ENCODE peak calls at places on chromosomes 12 and 14, in seven cellular contexts. G is osteoblast; E is neural progenitor cell; W is tibial artery; A is CD8-positive, alpha-beta T cell; Z is MM.1S; J is RWPE2. L is an unnamed sample.
A peak's percentile ranks its signal among the peaks of the same experiment; 100 is the strongest.

GRCh38 chr14:36019126-36019525 is 157.4 kb downstream of the PTCSC3 start:
- DNase-seq in G (no peak), E (no peak), W (no peak), A (no peak), Z (no peak), J (no peak), L (no peak)

GRCh38 chr12:76591461-76591860 is 31.9 kb upstream of the OSBPL8 start:
- DNase-seq in G (no peak), E (no peak), W (no peak), A (no peak), Z (no peak), J (no peak), L (no peak)

GRCh38 chr12:59649203-59649602 is 53.4 kb downstream of the SLC16A7 start:
- DNase-seq in G (no peak), E (no peak), W (no peak), A (no peak), Z (no peak), J (no peak), L (no peak)

GRCh38 chr12:131408036-131408365 is 302.9 kb upstream of the SFSWAP start:
- DNase-seq in G (no peak), E (no peak), W (no peak), A (no peak), Z (no peak), J (no peak), L (no peak)

GRCh38 chr14:58216544-58216943 is 16.6 kb downstream of the ACTR10 start:
- DNase-seq in G (no peak), E (no peak), W (no peak), A (no peak), Z (no peak), J (no peak), L (no peak)

GRCh38 chr14:103716091-103716801 is 636 bp downstream of the ZFYVE21 start:
- DNase-seq in G (peak; percentile 96), E (no peak), W (no peak), A (no peak), Z (peak; percentile 7), J (no peak), L (no peak)

GRCh38 chr14:100417466-100417865 is 94.3 kb downstream of the SLC25A47 start:
- DNase-seq in G (peak; percentile 97), E (peak; percentile 84), W (no peak), A (no peak), Z (no peak), J (no peak), L (no peak)

GRCh38 chr14:101475468-101476257 is 85.6 kb upstream of the DIO3 start:
- DNase-seq in G (peak; percentile 98), E (no peak), W (peak; percentile 41), A (no peak), Z (no peak), J (peak; percentile 83), L (no peak)

GRCh38 chr14:83042858-83043257 is 1509.2 kb upstream of the SEL1L start:
- DNase-seq in G (no peak), E (no peak), W (no peak), A (no peak), Z (no peak), J (no peak), L (no peak)

GRCh38 chr14:103028161-103028767 is 29.1 kb downstream of the CDC42BPB start:
- DNase-seq in G (no peak), E (no peak), W (no peak), A (no peak), Z (no peak), J (no peak), L (no peak)

GRCh38 chr14:77024171-77024627 is 4.3 kb downstream of the IRF2BPL start:
- DNase-seq in G (peak; percentile 80), E (peak; percentile 88), W (no peak), A (peak; percentile 41), Z (peak; percentile 95), J (no peak), L (no peak)

GRCh38 chr12:31234053-31234835 is 91.7 kb downstream of the SINHCAF start:
- DNase-seq in G (peak; percentile 23), E (no peak), W (no peak), A (no peak), Z (no peak), J (no peak), L (no peak)

GRCh38 chr14:103074699-103075341 is 9.2 kb upstream of the LBHD2 start:
- DNase-seq in G (peak; percentile 88), E (no peak), W (peak; percentile 58), A (no peak), Z (no peak), J (peak; percentile 83), L (peak; percentile 82)

GRCh38 chr12:47144769-47145168 is 65.0 kb upstream of the AMIGO2 start:
- DNase-seq in G (no peak), E (no peak), W (no peak), A (no peak), Z (no peak), J (no peak), L (no peak)

GRCh38 chr12:70745066-70745465 is 107.8 kb upstream of the PTPRB start:
- DNase-seq in G (no peak), E (no peak), W (no peak), A (no peak), Z (no peak), J (no peak), L (no peak)

GRCh38 chr12:24991209-24992049 is 42.5 kb upstream of the BCAT1 start:
- DNase-seq in G (peak; percentile 85), E (peak; percentile 62), W (no peak), A (no peak), Z (peak; percentile 76), J (no peak), L (no peak)

GRCh38 chr14:22535916-22536315 is 53.1 kb downstream of the DAD1 start:
- DNase-seq in G (no peak), E (no peak), W (no peak), A (no peak), Z (no peak), J (no peak), L (no peak)

GRCh38 chr12:53340398-53340797 is 4.2 kb upstream of the SP7 start:
- DNase-seq in G (peak; percentile 68), E (no peak), W (no peak), A (no peak), Z (no peak), J (no peak), L (no peak)

GRCh38 chr14:94864421-94865195 is 94.7 kb upstream of the GSC start:
- DNase-seq in G (no peak), E (peak; percentile 36), W (peak; percentile 28), A (no peak), Z (no peak), J (no peak), L (no peak)

GRCh38 chr14:73176673-73177072 is 40.4 kb downstream of the PSEN1 start:
- DNase-seq in G (no peak), E (no peak), W (no peak), A (no peak), Z (no peak), J (no peak), L (no peak)

GRCh38 chr14:77761205-77761931 is 412 bp upstream of the SNW1 start:
- DNase-seq in G (peak; percentile 71), E (peak; percentile 57), W (peak; percentile 55), A (no peak), Z (no peak), J (no peak), L (peak; percentile 25)

GRCh38 chr12:49979061-49979586 is 6.4 kb downstream of the AQP6 start:
- DNase-seq in G (no peak), E (no peak), W (no peak), A (no peak), Z (no peak), J (no peak), L (no peak)

GRCh38 chr12:6235499-6235898 is 35.3 kb downstream of the CD9 start:
- DNase-seq in G (no peak), E (no peak), W (no peak), A (no peak), Z (peak; percentile 87), J (no peak), L (no peak)

GRCh38 chr12:6234214-6234613 is 34.0 kb downstream of the CD9 start:
- DNase-seq in G (no peak), E (no peak), W (no peak), A (no peak), Z (no peak), J (no peak), L (no peak)

GRCh38 chr12:6231359-6232268 is 31.4 kb downstream of the CD9 start:
- DNase-seq in G (no peak), E (no peak), W (no peak), A (no peak), Z (no peak), J (no peak), L (no peak)

GRCh38 chr12:6234906-6235305 is 34.7 kb downstream of the CD9 start:
- DNase-seq in G (no peak), E (no peak), W (no peak), A (no peak), Z (no peak), J (no peak), L (no peak)

GRCh38 chr12:6233121-6233971 is 33.1 kb downstream of the CD9 start:
- DNase-seq in G (no peak), E (no peak), W (no peak), A (no peak), Z (no peak), J (no peak), L (peak; percentile 45)
- TF ChIP-seq CTCF in G (peak; percentile 8), E (peak; percentile 6), W (no peak), A (no peak), Z (no peak), J (no peak), L (no peak)

DNA sequence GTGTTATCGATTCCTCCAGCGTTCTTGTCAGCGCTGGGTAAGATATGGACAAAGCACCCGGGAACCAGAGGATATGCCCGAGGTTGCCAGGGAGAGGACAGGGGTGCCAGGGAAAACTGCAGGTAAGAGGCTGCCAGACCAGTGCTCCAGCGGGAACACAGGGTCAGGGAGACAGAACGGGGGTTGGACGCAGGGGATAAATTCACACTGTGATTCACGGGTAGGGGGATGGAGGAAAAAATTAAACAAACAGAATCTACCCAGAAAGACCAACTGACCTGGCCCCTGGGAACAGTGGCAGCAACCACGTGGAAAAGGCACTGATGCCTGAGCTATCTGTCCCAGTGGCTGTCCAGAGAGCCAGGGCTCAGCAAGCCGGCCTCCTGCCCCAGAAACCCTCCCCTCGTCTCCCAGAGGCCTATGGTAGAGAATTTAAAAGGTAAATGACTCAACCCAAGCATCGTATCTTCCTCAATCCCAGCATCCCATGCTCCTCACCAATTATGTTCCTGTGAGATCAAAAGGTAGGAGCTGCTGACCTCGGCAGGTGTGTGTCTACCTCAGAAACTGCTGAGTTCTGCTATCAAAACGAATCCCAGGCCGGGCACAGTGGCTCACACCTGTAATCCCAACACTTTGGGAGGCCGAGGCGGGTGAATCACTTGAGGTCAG is 49.4 kb downstream of the FOXN3 start:
- DNase-seq in G (no peak), E (no peak), W (no peak), A (no peak), Z (no peak), J (no peak), L (no peak)
- H3K4me1 ChIP-seq in G (peaks cover 18% of the 10 kb centered on the region), E (peaks cover 30% of the 10 kb centered on the region), W (peaks cover 83% of the 10 kb centered on the region), A (peaks cover 35% of the 10 kb centered on the region), Z (no peaks in the 10 kb centered on the region), J (peaks cover 8% of the 10 kb centered on the region), L (peaks cover 87% of the 10 kb centered on the region)

GRCh38 chr12:2183556-2184541 is 131.1 kb downstream of the CACNA1C start:
- DNase-seq in G (peak; percentile 90), E (peak; percentile 42), W (no peak), A (no peak), Z (peak; percentile 7), J (no peak), L (no peak)
- TF ChIP-seq CTCF in G (peak; percentile 31), E (peak; percentile 29), W (no peak), A (no peak), Z (no peak), J (no peak), L (peak; percentile 39)

DNA sequence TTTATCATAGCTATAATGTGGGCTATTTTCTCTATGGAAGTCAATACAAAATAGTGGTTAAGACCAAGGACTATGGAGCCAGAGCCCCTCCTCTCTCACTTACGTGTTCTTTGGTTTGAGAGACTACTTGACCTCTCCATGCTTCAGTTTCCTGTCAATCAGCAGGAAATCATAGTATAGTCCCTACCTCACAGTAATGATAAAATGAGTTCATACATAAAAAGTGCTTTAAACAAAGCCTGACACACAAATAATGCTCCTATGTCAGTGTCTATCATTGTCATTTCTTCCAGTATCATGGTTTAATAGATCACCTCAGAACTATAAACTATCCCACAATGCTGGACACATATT is 90.4 kb downstream of the MED13L start:
- DNase-seq in G (no peak), E (no peak), W (no peak), A (no peak), Z (no peak), J (no peak), L (no peak)
- H3K4me1 ChIP-seq in G (peaks cover 7% of the 10 kb centered on the region), E (peaks cover 66% of the 10 kb centered on the region), W (peaks cover 94% of the 10 kb centered on the region), A (peaks cover 36% of the 10 kb centered on the region), Z (no peaks in the 10 kb centered on the region), J (peaks cover 9% of the 10 kb centered on the region), L (peaks cover 64% of the 10 kb centered on the region)

L was measured in heart right ventricle.